ENCODE peak calls at places on chromosomes 2 and 18, in six cellular contexts. W is effector memory CD4-positive, alpha-beta T cell; H is neuronal stem cell; R is non-pigmented ciliary epithelial cell; T is right cardiac atrium; C is HFF-Myc. X is an unnamed sample.

GRCh38 chr2:71833855-71834554 is 313.7 kb downstream of the CYP26B1 start:
- DNase-seq in W (no peak), H (no peak), R (no peak), T (peak; percentile 89), C (peak; percentile 41), X (no peak)

GRCh38 chr2:42009657-42010580 is 37.9 kb upstream of the PKDCC start:
- DNase-seq in W (no peak), H (no peak), R (no peak), T (no peak), C (no peak), X (no peak)

GRCh38 chr2:215316336-215316735 is 4.5 kb downstream of the ATIC start:
- DNase-seq in W (no peak), H (no peak), R (no peak), T (no peak), C (no peak), X (no peak)

GRCh38 chr2:191521608-191522208 is 156.2 kb upstream of the NABP1 start:
- DNase-seq in W (no peak), H (no peak), R (peak; percentile 26), T (no peak), C (no peak), X (no peak)

GRCh38 chr2:237456200-237456731 is 30.8 kb upstream of the MLPH start:
- DNase-seq in W (no peak), H (no peak), R (no peak), T (peak; percentile 85), C (peak; percentile 94), X (no peak)

GRCh38 chr2:633371-633770 is 43.8 kb downstream of the TMEM18 start:
- DNase-seq in W (no peak), H (no peak), R (no peak), T (no peak), C (no peak), X (no peak)

GRCh38 chr18:32879497-32879896 is 106.7 kb upstream of the KLHL14 start:
- DNase-seq in W (no peak), H (peak; percentile 60), R (peak; percentile 55), T (no peak), C (no peak), X (no peak)

GRCh38 chr2:12169060-12169406 is 422.6 kb downstream of the LPIN1 start:
- DNase-seq in W (no peak), H (no peak), R (peak; percentile 90), T (no peak), C (no peak), X (no peak)

GRCh38 chr2:144513388-144514100 is 6.4 kb downstream of the ZEB2 start:
- DNase-seq in W (no peak), H (no peak), R (no peak), T (peak; percentile 59), C (no peak), X (no peak)

GRCh38 chr2:144215701-144216675 is 303.9 kb downstream of the ZEB2 start:
- DNase-seq in W (no peak), H (no peak), R (no peak), T (no peak), C (no peak), X (no peak)

GRCh38 chr18:2173464-2173863 is 397.8 kb downstream of the METTL4 start:
- DNase-seq in W (no peak), H (no peak), R (peak; percentile 94), T (no peak), C (peak; percentile 69), X (no peak)

GRCh38 chr18:63318882-63319382 is 637 bp downstream of the BCL2 start:
- DNase-seq in W (no peak), H (no peak), R (no peak), T (no peak), C (no peak), X (no peak)

GRCh38 chr2:86592547-86593230 is 29.4 kb upstream of the CHMP3 start:
- DNase-seq in W (no peak), H (no peak), R (no peak), T (no peak), C (no peak), X (peak; percentile 27)

GRCh38 chr18:74715865-74716712 is 118.4 kb downstream of the ZNF407 start:
- DNase-seq in W (no peak), H (no peak), R (no peak), T (no peak), C (no peak), X (no peak)

GRCh38 chr18:45793295-45793965 is 32.0 kb upstream of the SIGLEC15 start:
- DNase-seq in W (no peak), H (no peak), R (peak; percentile 60), T (no peak), C (no peak), X (peak; percentile 25)

GRCh38 chr2:86298411-86299390 is 38.7 kb downstream of the REEP1 start:
- DNase-seq in W (no peak), H (no peak), R (no peak), T (no peak), C (no peak), X (no peak)

GRCh38 chr18:63850010-63850409 is 37.5 kb upstream of the SERPINB2 start:
- DNase-seq in W (no peak), H (peak; percentile 6), R (no peak), T (no peak), C (peak; percentile 21), X (no peak)

GRCh38 chr18:79792096-79792987 is 5.4 kb upstream of the KCNG2 start:
- DNase-seq in W (no peak), H (no peak), R (no peak), T (no peak), C (no peak), X (no peak)

GRCh38 chr2:85813211-85813977 is 59.6 kb downstream of the ATOH8 start:
- DNase-seq in W (no peak), H (no peak), R (no peak), T (no peak), C (no peak), X (no peak)

GRCh38 chr2:197028633-197029032 is 102.1 kb upstream of the PGAP1 start:
- DNase-seq in W (no peak), H (no peak), R (no peak), T (no peak), C (no peak), X (no peak)

GRCh38 chr2:216690451-216691209 is 4.7 kb downstream of the IGFBP5 start:
- DNase-seq in W (no peak), H (no peak), R (no peak), T (peak; percentile 81), C (no peak), X (no peak)

GRCh38 chr2:37664190-37664751 is 7.2 kb downstream of the CDC42EP3 start:
- DNase-seq in W (no peak), H (no peak), R (no peak), T (no peak), C (no peak), X (no peak)

GRCh38 chr2:160670618-160671017 is 177.0 kb upstream of the RBMS1 start:
- DNase-seq in W (no peak), H (no peak), R (no peak), T (no peak), C (no peak), X (no peak)

GRCh38 chr2:94871226-94872087 is at the start of gene TEKT4:
- DNase-seq in W (no peak), H (no peak), R (no peak), T (no peak), C (no peak), X (peak; percentile 55)

GRCh38 chr2:230668184-230668938 is 44.3 kb upstream of the CAB39 start:
- DNase-seq in W (peak; percentile 18), H (no peak), R (no peak), T (peak; percentile 82), C (no peak), X (no peak)